ENCODE peak calls at places on chromosomes 3 and 15, in four cellular contexts. One of them, this sample, is unnamed.

GRCh38 chr3:156388469-156389150 is 166.3 kb downstream of the SSR3 start:
- DNase-seq in GM12878: no peak
- DNase-seq in A549: no peak
- DNase-seq in SK-N-SH: no peak
- DNase-seq in this sample: peak

GRCh38 chr3:46280105-46280797 is 38.0 kb downstream of the CCR3 start:
- DNase-seq in GM12878: no peak
- DNase-seq in A549: no peak
- DNase-seq in SK-N-SH: no peak
- DNase-seq in this sample: peak

GRCh38 chr3:194266658-194267005 is 84.5 kb downstream of the CPN2 start:
- DNase-seq in GM12878: no peak
- DNase-seq in A549: no peak
- DNase-seq in SK-N-SH: no peak
- DNase-seq in this sample: no peak

GRCh38 chr3:5138214-5138981 is 16.3 kb downstream of the ARL8B start:
- DNase-seq in GM12878: no peak
- DNase-seq in A549: no peak
- DNase-seq in SK-N-SH: no peak
- DNase-seq in this sample: peak

GRCh38 chr3:9125278-9125951 is 124.0 kb downstream of the SRGAP3 start:
- DNase-seq in GM12878: no peak
- DNase-seq in A549: no peak
- DNase-seq in SK-N-SH: no peak
- DNase-seq in this sample: no peak

GRCh38 chr3:187955076-187955952 is 198.6 kb upstream of the LPP start:
- DNase-seq in GM12878: no peak
- DNase-seq in A549: peak
- DNase-seq in SK-N-SH: no peak
- DNase-seq in this sample: peak

GRCh38 chr15:77862651-77863104 is 214.8 kb downstream of the TBC1D2B start:
- DNase-seq in GM12878: no peak
- DNase-seq in A549: no peak
- DNase-seq in SK-N-SH: no peak
- DNase-seq in this sample: no peak

GRCh38 chr3:172625404-172625803 is 85.5 kb downstream of the NCEH1 start:
- DNase-seq in GM12878: no peak
- DNase-seq in A549: no peak
- DNase-seq in SK-N-SH: no peak
- DNase-seq in this sample: peak

GRCh38 chr3:157836022-157836421 is 270.2 kb downstream of the SHOX2 start:
- DNase-seq in GM12878: no peak
- DNase-seq in A549: no peak
- DNase-seq in SK-N-SH: no peak
- DNase-seq in this sample: no peak

GRCh38 chr3:51269466-51269865 is 115.6 kb upstream of the MANF start:
- DNase-seq in GM12878: no peak
- DNase-seq in A549: no peak
- DNase-seq in SK-N-SH: no peak
- DNase-seq in this sample: no peak

GRCh38 chr15:31390777-31391486 is 64.3 kb downstream of the KLF13 start:
- DNase-seq in GM12878: no peak
- DNase-seq in A549: no peak
- DNase-seq in SK-N-SH: no peak
- DNase-seq in this sample: no peak

GRCh38 chr3:127387556-127388153 is 99.8 kb upstream of the PRR20G start:
- DNase-seq in GM12878: no peak
- DNase-seq in A549: no peak
- DNase-seq in SK-N-SH: no peak
- DNase-seq in this sample: no peak

GRCh38 chr3:13080591-13080990 is 7.4 kb upstream of the IQSEC1 start:
- DNase-seq in GM12878: no peak
- DNase-seq in A549: no peak
- DNase-seq in SK-N-SH: no peak
- DNase-seq in this sample: no peak

GRCh38 chr3:195907730-195908438 is 467 bp downstream of the TNK2 start:
- DNase-seq in GM12878: peak
- DNase-seq in A549: peak
- DNase-seq in SK-N-SH: peak
- DNase-seq in this sample: no peak

GRCh38 chr15:96321422-96322391 is 8.8 kb upstream of the NR2F2 start:
- DNase-seq in GM12878: no peak
- DNase-seq in A549: no peak
- DNase-seq in SK-N-SH: no peak
- DNase-seq in this sample: peak

GRCh38 chr3:98980915-98981596 is 79.6 kb upstream of the DCBLD2 start:
- DNase-seq in GM12878: peak
- DNase-seq in A549: no peak
- DNase-seq in SK-N-SH: no peak
- DNase-seq in this sample: peak

GRCh38 chr15:51089699-51090098 is 5.0 kb downstream of the TNFAIP8L3 start:
- DNase-seq in GM12878: no peak
- DNase-seq in A549: no peak
- DNase-seq in SK-N-SH: no peak
- DNase-seq in this sample: peak

GRCh38 chr15:58269455-58270414 is 131.6 kb downstream of the AQP9 start:
- DNase-seq in GM12878: peak
- DNase-seq in A549: peak
- DNase-seq in SK-N-SH: peak
- DNase-seq in this sample: peak

GRCh38 chr3:71585126-71585525 is 1.6 kb upstream of the FOXP1 start:
- DNase-seq in GM12878: no peak
- DNase-seq in A549: no peak
- DNase-seq in SK-N-SH: no peak
- DNase-seq in this sample: no peak

GRCh38 chr3:114218578-114219185 is 18.7 kb downstream of the ZNF80 start:
- DNase-seq in GM12878: no peak
- DNase-seq in A549: no peak
- DNase-seq in SK-N-SH: no peak
- DNase-seq in this sample: no peak

GRCh38 chr3:123552095-123552714 is 32.6 kb downstream of the HACD2 start:
- DNase-seq in GM12878: no peak
- DNase-seq in A549: peak
- DNase-seq in SK-N-SH: peak
- DNase-seq in this sample: peak

GRCh38 chr15:39756806-39757522 is 25.7 kb downstream of the FSIP1 start:
- DNase-seq in GM12878: no peak
- DNase-seq in A549: no peak
- DNase-seq in SK-N-SH: no peak
- DNase-seq in this sample: peak

GRCh38 chr15:89132611-89133242 is 44.5 kb downstream of the ABHD2 start:
- DNase-seq in GM12878: no peak
- DNase-seq in A549: no peak
- DNase-seq in SK-N-SH: no peak
- DNase-seq in this sample: no peak

GRCh38 chr3:123872621-123873020 is 11.5 kb downstream of the MYLK start:
- DNase-seq in GM12878: no peak
- DNase-seq in A549: no peak
- DNase-seq in SK-N-SH: no peak
- DNase-seq in this sample: no peak

GRCh38 chr3:49662021-49662420 is 12.1 kb upstream of the APEH start:
- DNase-seq in GM12878: no peak
- DNase-seq in A549: no peak
- DNase-seq in SK-N-SH: no peak
- DNase-seq in this sample: no peak

GRCh38 chr15:65196637-65197336 is 11.6 kb upstream of the CLPX start:
- DNase-seq in GM12878: no peak
- DNase-seq in A549: no peak
- DNase-seq in SK-N-SH: no peak
- DNase-seq in this sample: no peak

GRCh38 chr3:49648354-49649057 is 25.6 kb upstream of the APEH start:
- DNase-seq in GM12878: no peak
- DNase-seq in A549: no peak
- DNase-seq in SK-N-SH: no peak
- DNase-seq in this sample: no peak

GRCh38 chr3:101779808-101780366 is 876 bp downstream of the NXPE3 start:
- DNase-seq in GM12878: no peak
- DNase-seq in A549: no peak
- DNase-seq in SK-N-SH: peak
- DNase-seq in this sample: no peak

GRCh38 chr3:42037318-42037945 is 53.7 kb upstream of the TRAK1 start:
- DNase-seq in GM12878: no peak
- DNase-seq in A549: no peak
- DNase-seq in SK-N-SH: no peak
- DNase-seq in this sample: no peak

GRCh38 chr15:31293655-31294054 is 33.0 kb upstream of the KLF13 start:
- DNase-seq in GM12878: no peak
- DNase-seq in A549: no peak
- DNase-seq in SK-N-SH: no peak
- DNase-seq in this sample: no peak

GRCh38 chr3:75329713-75330112 is 334.4 kb upstream of the FRG2C start:
- DNase-seq in GM12878: no peak
- DNase-seq in A549: no peak
- DNase-seq in SK-N-SH: peak
- DNase-seq in this sample: no peak

GRCh38 chr3:129971368-129972052 is 3.0 kb upstream of the TRH start:
- DNase-seq in GM12878: no peak
- DNase-seq in A549: no peak
- DNase-seq in SK-N-SH: no peak
- DNase-seq in this sample: no peak

GRCh38 chr3:124467980-124468902 is 262.0 kb upstream of the UMPS start:
- DNase-seq in GM12878: no peak
- DNase-seq in A549: peak
- DNase-seq in SK-N-SH: peak
- DNase-seq in this sample: peak

GRCh38 chr15:66617137-66618090 is 51.6 kb upstream of the LCTL start:
- DNase-seq in GM12878: no peak
- DNase-seq in A549: no peak
- DNase-seq in SK-N-SH: no peak
- DNase-seq in this sample: peak

GRCh38 chr15:27454281-27455060 is 483.5 kb downstream of the GABRG3 start:
- DNase-seq in GM12878: no peak
- DNase-seq in A549: peak
- DNase-seq in SK-N-SH: no peak
- DNase-seq in this sample: peak
- TF ChIP-seq RCOR1 in GM12878: no peak
- TF ChIP-seq RCOR1 in A549: no peak
- TF ChIP-seq RCOR1 in SK-N-SH: no peak
- TF ChIP-seq RCOR1 in this sample: no peak

DNA sequence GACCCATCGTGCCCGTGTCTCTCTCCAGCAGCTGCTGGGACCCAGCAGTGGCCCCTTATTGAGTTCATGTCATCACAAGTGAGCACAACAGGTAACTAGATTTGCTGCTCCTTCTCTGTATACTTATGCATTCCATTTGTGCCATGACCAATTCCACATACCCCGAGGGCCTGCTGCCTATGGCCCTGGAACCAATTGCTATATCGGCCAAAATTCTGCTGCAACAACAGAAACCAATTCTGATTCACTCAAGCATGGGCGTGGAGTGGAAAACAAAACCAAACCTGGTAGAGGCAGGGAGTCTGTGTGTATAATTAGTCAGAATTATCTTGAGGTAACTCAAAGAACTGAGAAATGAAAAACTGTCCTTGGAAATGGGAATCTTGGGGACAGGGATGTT is 516.6 kb downstream of the EPHB1 start:
- DNase-seq in GM12878: no peak
- DNase-seq in A549: no peak
- DNase-seq in SK-N-SH: no peak
- DNase-seq in this sample: no peak
- TF ChIP-seq RCOR1 in GM12878: no peak
- TF ChIP-seq RCOR1 in A549: no peak
- TF ChIP-seq RCOR1 in SK-N-SH: no peak
- TF ChIP-seq RCOR1 in this sample: no peak

DNA sequence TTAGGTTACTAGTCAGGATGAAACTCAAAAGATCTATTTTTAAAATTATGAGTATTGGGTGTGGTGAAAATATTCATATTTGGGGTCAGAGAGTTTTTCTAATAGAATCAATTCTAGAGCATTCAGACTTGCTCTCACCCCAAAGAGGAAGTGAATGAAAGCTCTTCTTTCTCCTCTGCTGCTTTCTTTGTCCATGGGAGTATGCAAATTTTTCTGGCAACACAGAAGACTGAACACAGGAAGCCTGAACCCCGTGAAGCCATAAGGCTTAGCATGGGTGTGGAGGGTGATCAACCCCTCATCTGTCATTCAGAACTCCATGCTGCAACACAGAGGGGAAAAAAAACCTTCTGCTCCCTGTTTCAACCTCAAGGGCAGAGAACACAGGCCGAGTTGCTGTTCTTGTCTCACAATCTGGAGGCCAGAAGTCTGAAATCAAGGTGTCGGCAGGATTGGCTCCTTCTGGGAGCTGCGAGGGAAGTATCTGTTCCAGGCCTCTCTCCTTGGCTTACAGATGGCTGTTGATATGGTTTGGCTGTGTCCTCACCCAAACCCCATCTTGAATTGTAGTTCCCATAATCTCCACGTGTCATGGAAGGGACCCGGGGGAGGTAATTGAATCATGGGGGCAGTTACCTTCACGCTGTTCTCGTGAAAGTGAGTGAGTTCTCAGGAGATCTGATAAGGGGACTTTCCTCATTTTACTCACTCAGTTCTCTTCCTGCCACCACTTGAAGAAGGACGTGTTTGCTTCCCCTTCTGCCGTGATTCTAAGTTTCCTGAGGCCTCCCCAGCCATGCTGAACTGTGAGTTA is 33.7 kb upstream of the CD47 start:
- DNase-seq in GM12878: peak
- DNase-seq in A549: no peak
- DNase-seq in SK-N-SH: no peak
- DNase-seq in this sample: no peak
- TF ChIP-seq RCOR1 in GM12878: peak
- TF ChIP-seq RCOR1 in A549: no peak
- TF ChIP-seq RCOR1 in SK-N-SH: no peak
- TF ChIP-seq RCOR1 in this sample: no peak

DNA sequence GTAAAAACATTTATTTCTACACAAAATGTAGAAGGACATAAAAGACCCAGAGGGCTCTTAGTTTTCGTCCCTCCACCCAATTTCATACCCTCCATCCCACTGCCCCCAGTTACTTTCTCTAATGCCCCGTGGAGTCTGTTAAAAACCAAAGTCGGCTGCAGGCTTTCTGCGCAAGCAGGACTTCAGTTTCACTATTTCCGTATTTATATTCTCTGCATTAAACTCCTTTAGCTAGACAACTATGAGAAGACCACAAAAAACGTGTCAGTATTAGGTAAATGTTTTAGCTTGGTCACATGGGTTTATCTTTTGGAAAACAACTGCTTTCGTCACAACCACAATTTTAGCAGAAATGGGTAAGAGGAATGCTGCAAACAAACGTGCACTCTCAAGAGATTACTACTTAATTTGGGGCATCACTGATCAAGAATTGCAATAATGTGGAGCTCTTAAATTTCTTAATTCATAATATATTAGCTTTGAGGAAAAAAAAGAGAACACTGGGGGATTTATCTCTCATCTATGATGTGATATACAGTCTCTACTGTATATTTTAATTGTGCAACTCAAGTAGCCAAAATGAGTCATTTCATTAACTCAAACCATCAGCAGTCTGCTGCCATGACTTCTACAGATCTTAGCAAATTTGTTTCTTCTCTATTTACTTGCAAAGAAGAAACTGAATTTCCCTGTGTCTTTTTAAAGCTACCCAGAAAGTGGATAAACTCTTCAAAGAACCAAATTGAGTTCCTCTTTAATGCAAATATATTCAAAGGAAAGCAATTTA is 740 bp upstream of the NSMCE3 start:
- DNase-seq in GM12878: peak
- DNase-seq in A549: no peak
- DNase-seq in SK-N-SH: peak
- DNase-seq in this sample: peak
- TF ChIP-seq RCOR1 in GM12878: peak
- TF ChIP-seq RCOR1 in A549: no peak
- TF ChIP-seq RCOR1 in SK-N-SH: no peak
- TF ChIP-seq RCOR1 in this sample: no peak